ENCODE peak calls at places on chromosomes 12 and 14, in seven cellular contexts. One of them, this sample, is unnamed.

GRCh38 chr12:86950043-86950838 is 694.0 kb upstream of the MGAT4C start:
- DNase-seq in body of pancreas: no peak
- DNase-seq in HFF-Myc: no peak
- DNase-seq in AG09319: no peak
- DNase-seq in right lobe of liver: no peak
- DNase-seq in thoracic aorta: no peak
- DNase-seq in upper lobe of left lung: no peak
- DNase-seq in this sample: no peak

GRCh38 chr14:100891501-100892445 is 11.7 kb downstream of the RTL1 start:
- DNase-seq in body of pancreas: no peak
- DNase-seq in HFF-Myc: no peak
- DNase-seq in AG09319: no peak
- DNase-seq in right lobe of liver: no peak
- DNase-seq in thoracic aorta: no peak
- DNase-seq in upper lobe of left lung: peak
- DNase-seq in this sample: no peak

GRCh38 chr14:21521526-21521925 is 4.6 kb downstream of the SALL2 start:
- DNase-seq in body of pancreas: no peak
- DNase-seq in HFF-Myc: no peak
- DNase-seq in AG09319: no peak
- DNase-seq in right lobe of liver: no peak
- DNase-seq in thoracic aorta: no peak
- DNase-seq in upper lobe of left lung: no peak
- DNase-seq in this sample: no peak

GRCh38 chr12:6927379-6927991 is at the start of gene ATN1:
- DNase-seq in body of pancreas: peak
- DNase-seq in HFF-Myc: no peak
- DNase-seq in AG09319: peak
- DNase-seq in right lobe of liver: peak
- DNase-seq in thoracic aorta: no peak
- DNase-seq in upper lobe of left lung: peak
- DNase-seq in this sample: no peak

GRCh38 chr12:111457577-111457976 is 51.9 kb downstream of the SH2B3 start:
- DNase-seq in body of pancreas: no peak
- DNase-seq in HFF-Myc: no peak
- DNase-seq in AG09319: no peak
- DNase-seq in right lobe of liver: no peak
- DNase-seq in thoracic aorta: no peak
- DNase-seq in upper lobe of left lung: no peak
- DNase-seq in this sample: no peak

GRCh38 chr14:76759589-76759988 is 1.7 kb upstream of the VASH1 start:
- DNase-seq in body of pancreas: no peak
- DNase-seq in HFF-Myc: no peak
- DNase-seq in AG09319: no peak
- DNase-seq in right lobe of liver: no peak
- DNase-seq in thoracic aorta: no peak
- DNase-seq in upper lobe of left lung: no peak
- DNase-seq in this sample: no peak

GRCh38 chr14:39050389-39050788 is 52.6 kb downstream of the SEC23A start:
- DNase-seq in body of pancreas: no peak
- DNase-seq in HFF-Myc: peak
- DNase-seq in AG09319: peak
- DNase-seq in right lobe of liver: no peak
- DNase-seq in thoracic aorta: no peak
- DNase-seq in upper lobe of left lung: no peak
- DNase-seq in this sample: no peak

GRCh38 chr12:64109706-64110105 is 112.4 kb downstream of the KICS2 start:
- DNase-seq in body of pancreas: no peak
- DNase-seq in HFF-Myc: no peak
- DNase-seq in AG09319: no peak
- DNase-seq in right lobe of liver: no peak
- DNase-seq in thoracic aorta: no peak
- DNase-seq in upper lobe of left lung: no peak
- DNase-seq in this sample: no peak

GRCh38 chr12:88113871-88114270 is 28.0 kb downstream of the CEP290 start:
- DNase-seq in body of pancreas: no peak
- DNase-seq in HFF-Myc: no peak
- DNase-seq in AG09319: no peak
- DNase-seq in right lobe of liver: no peak
- DNase-seq in thoracic aorta: no peak
- DNase-seq in upper lobe of left lung: no peak
- DNase-seq in this sample: no peak

DNA sequence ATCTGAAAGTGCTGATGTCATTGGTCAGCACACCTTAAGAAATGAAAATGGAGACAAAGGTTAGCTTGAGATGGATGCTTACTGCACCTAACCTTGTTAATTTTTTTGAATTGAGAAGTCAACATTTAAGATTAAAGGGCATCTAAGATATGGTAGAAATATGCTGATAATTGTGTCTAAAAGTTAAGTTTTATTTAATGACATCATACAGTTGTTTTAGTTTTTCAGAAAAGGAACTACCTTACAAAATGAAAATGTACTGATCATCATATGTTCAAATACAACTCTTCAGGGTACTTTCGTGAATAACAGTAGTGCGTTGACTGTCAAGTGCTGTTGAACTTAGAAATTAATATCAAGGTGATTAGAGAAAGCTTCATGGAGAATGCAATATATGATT is 2.5 kb downstream of the SMCO3 start:
- DNase-seq in body of pancreas: no peak
- DNase-seq in HFF-Myc: no peak
- DNase-seq in AG09319: no peak
- DNase-seq in right lobe of liver: no peak
- DNase-seq in thoracic aorta: no peak
- DNase-seq in upper lobe of left lung: no peak
- DNase-seq in this sample: no peak
- TF ChIP-seq CTCF in body of pancreas: no peak
- TF ChIP-seq CTCF in HFF-Myc: no peak
- TF ChIP-seq CTCF in AG09319: no peak
- TF ChIP-seq CTCF in right lobe of liver: no peak
- TF ChIP-seq CTCF in thoracic aorta: no peak
- TF ChIP-seq CTCF in upper lobe of left lung: no peak
- TF ChIP-seq CTCF in this sample: no peak

GRCh38 chr12:46554461-46554860 is 181.9 kb upstream of the SLC38A2 start:
- DNase-seq in body of pancreas: no peak
- DNase-seq in HFF-Myc: no peak
- DNase-seq in AG09319: no peak
- DNase-seq in right lobe of liver: no peak
- DNase-seq in thoracic aorta: no peak
- DNase-seq in upper lobe of left lung: no peak
- DNase-seq in this sample: no peak
- TF ChIP-seq CTCF in body of pancreas: no peak
- TF ChIP-seq CTCF in HFF-Myc: no peak
- TF ChIP-seq CTCF in AG09319: no peak
- TF ChIP-seq CTCF in right lobe of liver: no peak
- TF ChIP-seq CTCF in thoracic aorta: no peak
- TF ChIP-seq CTCF in upper lobe of left lung: no peak
- TF ChIP-seq CTCF in this sample: no peak

GRCh38 chr14:88129306-88130056 is 124.5 kb downstream of the GPR65 start:
- DNase-seq in body of pancreas: peak
- DNase-seq in HFF-Myc: peak
- DNase-seq in AG09319: no peak
- DNase-seq in right lobe of liver: no peak
- DNase-seq in thoracic aorta: peak
- DNase-seq in upper lobe of left lung: peak
- DNase-seq in this sample: no peak
- TF ChIP-seq CTCF in body of pancreas: no peak
- TF ChIP-seq CTCF in HFF-Myc: peak
- TF ChIP-seq CTCF in AG09319: no peak
- TF ChIP-seq CTCF in right lobe of liver: no peak
- TF ChIP-seq CTCF in thoracic aorta: no peak
- TF ChIP-seq CTCF in upper lobe of left lung: no peak
- TF ChIP-seq CTCF in this sample: no peak

GRCh38 chr14:24324024-24324423 is 10.8 kb downstream of the ADCY4 start:
- DNase-seq in body of pancreas: no peak
- DNase-seq in HFF-Myc: no peak
- DNase-seq in AG09319: no peak
- DNase-seq in right lobe of liver: no peak
- DNase-seq in thoracic aorta: no peak
- DNase-seq in upper lobe of left lung: no peak
- DNase-seq in this sample: no peak

GRCh38 chr14:24323341-24323740 is 11.5 kb downstream of the ADCY4 start:
- DNase-seq in body of pancreas: no peak
- DNase-seq in HFF-Myc: no peak
- DNase-seq in AG09319: no peak
- DNase-seq in right lobe of liver: no peak
- DNase-seq in thoracic aorta: no peak
- DNase-seq in upper lobe of left lung: no peak
- DNase-seq in this sample: no peak

GRCh38 chr14:24325131-24325530 is 9.7 kb downstream of the ADCY4 start:
- DNase-seq in body of pancreas: no peak
- DNase-seq in HFF-Myc: no peak
- DNase-seq in AG09319: no peak
- DNase-seq in right lobe of liver: no peak
- DNase-seq in thoracic aorta: no peak
- DNase-seq in upper lobe of left lung: no peak
- DNase-seq in this sample: no peak

GRCh38 chr14:24322672-24323071 is 11.4 kb downstream of the LTB4R start:
- DNase-seq in body of pancreas: no peak
- DNase-seq in HFF-Myc: no peak
- DNase-seq in AG09319: no peak
- DNase-seq in right lobe of liver: no peak
- DNase-seq in thoracic aorta: no peak
- DNase-seq in upper lobe of left lung: no peak
- DNase-seq in this sample: no peak

DNA sequence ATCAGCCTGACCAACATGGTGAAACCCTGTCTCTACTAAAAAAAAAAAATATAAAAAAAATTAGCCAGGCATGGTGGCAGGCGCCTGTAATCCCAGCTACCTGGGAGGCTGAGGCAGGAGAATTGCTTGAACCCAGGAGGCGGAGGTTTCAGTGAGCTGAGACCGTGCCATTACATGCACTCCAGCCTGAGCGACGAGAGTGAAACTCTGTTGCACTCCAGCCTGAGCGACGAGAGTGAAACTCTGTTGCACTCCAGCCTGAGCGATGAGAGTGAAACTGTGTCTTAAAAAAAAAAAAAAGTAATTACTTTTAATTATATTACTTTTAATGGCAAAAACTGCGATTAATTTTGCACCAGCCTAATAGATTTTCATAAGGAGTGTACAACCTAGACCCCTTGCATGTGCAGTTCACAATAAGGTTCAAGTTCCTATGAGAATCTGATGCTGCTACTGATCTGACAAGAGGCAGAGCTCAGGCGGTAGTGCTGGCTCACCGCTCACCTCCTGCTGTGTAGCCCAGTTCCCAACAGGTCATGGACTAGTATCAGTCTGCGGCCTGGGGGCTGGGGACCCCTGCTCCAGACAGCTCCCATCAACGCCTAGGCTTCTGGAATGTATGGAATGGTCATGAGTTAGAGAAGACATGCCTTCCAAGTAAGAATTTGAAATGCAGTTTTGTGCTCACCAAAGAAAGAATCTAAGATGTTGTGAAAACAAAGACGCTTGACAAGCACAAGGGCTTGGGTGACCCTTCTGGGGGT is 10.1 kb downstream of the LTB4R start:
- DNase-seq in body of pancreas: no peak
- DNase-seq in HFF-Myc: no peak
- DNase-seq in AG09319: no peak
- DNase-seq in right lobe of liver: no peak
- DNase-seq in thoracic aorta: no peak
- DNase-seq in upper lobe of left lung: no peak
- DNase-seq in this sample: no peak
- TF ChIP-seq CTCF in body of pancreas: no peak
- TF ChIP-seq CTCF in HFF-Myc: no peak
- TF ChIP-seq CTCF in AG09319: no peak
- TF ChIP-seq CTCF in right lobe of liver: no peak
- TF ChIP-seq CTCF in thoracic aorta: no peak
- TF ChIP-seq CTCF in upper lobe of left lung: no peak
- TF ChIP-seq CTCF in this sample: no peak

GRCh38 chr12:30278401-30278800 is 417.3 kb downstream of the IPO8 start:
- DNase-seq in body of pancreas: no peak
- DNase-seq in HFF-Myc: no peak
- DNase-seq in AG09319: no peak
- DNase-seq in right lobe of liver: no peak
- DNase-seq in thoracic aorta: no peak
- DNase-seq in upper lobe of left lung: no peak
- DNase-seq in this sample: no peak
- TF ChIP-seq CTCF in body of pancreas: no peak
- TF ChIP-seq CTCF in HFF-Myc: no peak
- TF ChIP-seq CTCF in AG09319: no peak
- TF ChIP-seq CTCF in right lobe of liver: no peak
- TF ChIP-seq CTCF in thoracic aorta: no peak
- TF ChIP-seq CTCF in upper lobe of left lung: no peak
- TF ChIP-seq CTCF in this sample: no peak

DNA sequence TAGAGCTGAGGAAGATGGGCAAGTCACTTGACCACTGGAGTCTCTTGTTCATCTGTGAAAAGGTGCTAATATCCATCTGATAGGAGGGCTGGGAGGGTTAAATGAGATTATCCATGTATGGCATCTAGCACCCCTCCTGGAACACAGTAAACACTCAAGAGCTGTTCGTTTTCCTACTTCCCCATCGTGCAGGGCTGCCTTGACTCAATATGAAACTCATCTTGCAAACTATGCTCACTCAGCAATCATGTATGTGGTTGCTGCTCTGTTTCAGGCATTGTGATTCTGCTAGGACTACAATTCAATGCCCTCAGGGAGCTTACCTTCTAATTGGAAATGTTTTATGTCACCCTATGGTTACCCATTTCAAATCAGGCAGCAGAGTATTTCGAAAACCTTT is 395.6 kb downstream of the BCAT1 start:
- DNase-seq in body of pancreas: no peak
- DNase-seq in HFF-Myc: no peak
- DNase-seq in AG09319: no peak
- DNase-seq in right lobe of liver: no peak
- DNase-seq in thoracic aorta: no peak
- DNase-seq in upper lobe of left lung: no peak
- DNase-seq in this sample: no peak
- TF ChIP-seq CTCF in body of pancreas: no peak
- TF ChIP-seq CTCF in HFF-Myc: no peak
- TF ChIP-seq CTCF in AG09319: no peak
- TF ChIP-seq CTCF in right lobe of liver: no peak
- TF ChIP-seq CTCF in thoracic aorta: no peak
- TF ChIP-seq CTCF in upper lobe of left lung: no peak
- TF ChIP-seq CTCF in this sample: no peak

GRCh38 chr14:33711761-33712160 is 239.1 kb downstream of the EGLN3 start:
- DNase-seq in body of pancreas: no peak
- DNase-seq in HFF-Myc: no peak
- DNase-seq in AG09319: no peak
- DNase-seq in right lobe of liver: no peak
- DNase-seq in thoracic aorta: no peak
- DNase-seq in upper lobe of left lung: no peak
- DNase-seq in this sample: no peak

GRCh38 chr14:33707751-33708150 is 243.1 kb downstream of the EGLN3 start:
- DNase-seq in body of pancreas: no peak
- DNase-seq in HFF-Myc: no peak
- DNase-seq in AG09319: no peak
- DNase-seq in right lobe of liver: no peak
- DNase-seq in thoracic aorta: no peak
- DNase-seq in upper lobe of left lung: no peak
- DNase-seq in this sample: no peak

GRCh38 chr14:33709711-33710110 is 241.2 kb downstream of the EGLN3 start:
- DNase-seq in body of pancreas: no peak
- DNase-seq in HFF-Myc: no peak
- DNase-seq in AG09319: no peak
- DNase-seq in right lobe of liver: no peak
- DNase-seq in thoracic aorta: no peak
- DNase-seq in upper lobe of left lung: no peak
- DNase-seq in this sample: no peak

GRCh38 chr14:33705521-33705920 is 245.4 kb downstream of the EGLN3 start:
- DNase-seq in body of pancreas: no peak
- DNase-seq in HFF-Myc: no peak
- DNase-seq in AG09319: no peak
- DNase-seq in right lobe of liver: no peak
- DNase-seq in thoracic aorta: no peak
- DNase-seq in upper lobe of left lung: no peak
- DNase-seq in this sample: no peak

GRCh38 chr14:33709286-33709685 is 241.6 kb downstream of the EGLN3 start:
- DNase-seq in body of pancreas: no peak
- DNase-seq in HFF-Myc: no peak
- DNase-seq in AG09319: no peak
- DNase-seq in right lobe of liver: no peak
- DNase-seq in thoracic aorta: no peak
- DNase-seq in upper lobe of left lung: no peak
- DNase-seq in this sample: no peak
- TF ChIP-seq CTCF in body of pancreas: no peak
- TF ChIP-seq CTCF in HFF-Myc: no peak
- TF ChIP-seq CTCF in AG09319: no peak
- TF ChIP-seq CTCF in right lobe of liver: no peak
- TF ChIP-seq CTCF in thoracic aorta: no peak
- TF ChIP-seq CTCF in upper lobe of left lung: no peak
- TF ChIP-seq CTCF in this sample: no peak

This sample was measured in esophagus squamous epithelium.